ENCODE peak calls at places on chromosomes 4 and X, in eight cellular contexts. T, I, K, O, C, Q, L and D are unnamed samples.

GRCh38 chrX:67558267-67558666 is 14.4 kb downstream of the AR start:
- DNase-seq in T (no peak), C (no peak), L (no peak), K (no peak), Q (no peak), I (peak), O (no peak), D (no peak)

GRCh38 chrX:79270401-79270800 is 96.7 kb downstream of the ITM2A start:
- DNase-seq in I (peak), L (peak), C (peak), K (no peak), Q (no peak), O (no peak), T (peak), D (no peak)

GRCh38 chrX:118164138-118164537 is 47.5 kb upstream of the KLHL13 start:
- DNase-seq in Q (peak), T (no peak), I (no peak), L (no peak), O (no peak), C (no peak), K (no peak), D (no peak)

GRCh38 chr4:87419578-87420249 is 2.7 kb upstream of the NUDT9 start:
- DNase-seq in L (no peak), O (no peak), I (peak), K (no peak), C (no peak), T (no peak), Q (no peak), D (no peak)

GRCh38 chrX:120749141-120749846 is 119.4 kb upstream of the C1GALT1C1 start:
- DNase-seq in K (no peak), T (no peak), I (no peak), C (peak), Q (no peak), O (no peak), L (peak), D (no peak)

GRCh38 chr4:82429728-82430192 is 502 bp downstream of the HNRNPDL start:
- DNase-seq in I (peak), Q (peak), L (no peak), K (no peak), O (no peak), C (no peak), T (no peak), D (no peak)

GRCh38 chr4:100075056-100075455 is 115.2 kb downstream of the DDIT4L start:
- DNase-seq in T (no peak), O (no peak), Q (no peak), I (peak), L (no peak), K (no peak), C (no peak), D (no peak)

GRCh38 chrX:118188977-118189376 is 72.4 kb upstream of the KLHL13 start:
- DNase-seq in K (no peak), T (no peak), O (no peak), L (no peak), I (no peak), Q (no peak), C (no peak), D (no peak)

GRCh38 chrX:140141444-140142029 is 176.2 kb upstream of the CXorf66 start:
- DNase-seq in K (peak), C (peak), Q (peak), T (no peak), I (peak), O (no peak), L (peak), D (no peak)

GRCh38 chrX:126165721-126166401 is at the start of gene DCAF12L2:
- DNase-seq in T (no peak), C (no peak), I (no peak), L (no peak), Q (no peak), K (peak), O (peak), D (no peak)

GRCh38 chr4:78616046-78616498 is 64.5 kb downstream of the ANXA3 start:
- DNase-seq in I (peak), Q (no peak), K (no peak), O (no peak), T (no peak), C (no peak), L (no peak), D (no peak)

GRCh38 chr4:97665553-97665952 is 477.7 kb downstream of the STPG2 start:
- DNase-seq in K (no peak), Q (no peak), I (no peak), O (peak), C (no peak), L (no peak), T (no peak), D (no peak)

GRCh38 chr4:76867880-76868655 is 29.9 kb downstream of the SOWAHB start:
- DNase-seq in T (no peak), O (no peak), I (no peak), Q (no peak), L (no peak), K (no peak), C (no peak), D (no peak)

GRCh38 chr4:54543088-54543795 is 114.5 kb upstream of the KIT start:
- DNase-seq in T (no peak), L (no peak), O (no peak), I (peak), C (no peak), K (no peak), Q (no peak), D (no peak)

GRCh38 chr4:1752284-1753041 is 31.1 kb downstream of the TACC3 start:
- DNase-seq in Q (no peak), K (no peak), C (peak), O (no peak), T (no peak), L (no peak), I (peak), D (no peak)

GRCh38 chrX:72026341-72027023 is 105.2 kb downstream of the RTL5 start:
- DNase-seq in K (no peak), C (peak), Q (no peak), O (no peak), T (no peak), L (no peak), I (no peak), D (peak)

GRCh38 chr4:68373513-68373912 is 23.6 kb upstream of the YTHDC1 start:
- DNase-seq in O (no peak), K (no peak), T (peak), Q (no peak), I (peak), C (no peak), L (no peak), D (peak)

GRCh38 chrX:145729635-145730034 is 88.0 kb upstream of the SLITRK2 start:
- DNase-seq in I (peak), T (no peak), O (no peak), K (no peak), Q (peak), L (no peak), C (no peak), D (no peak)

GRCh38 chr4:89988268-89988667 is 93.6 kb downstream of the MMRN1 start:
- DNase-seq in T (no peak), K (no peak), I (no peak), C (no peak), O (no peak), Q (no peak), L (no peak), D (no peak)

GRCh38 chr4:107366016-107366415 is 329.9 kb upstream of the DKK2 start:
- DNase-seq in K (no peak), T (no peak), L (no peak), I (no peak), Q (no peak), C (no peak), O (no peak), D (no peak)
- TF ChIP-seq CTCF in K (no peak), T (no peak), L (no peak), I (no peak), Q (no peak), C (no peak), O (no peak), D (no peak)

DNA sequence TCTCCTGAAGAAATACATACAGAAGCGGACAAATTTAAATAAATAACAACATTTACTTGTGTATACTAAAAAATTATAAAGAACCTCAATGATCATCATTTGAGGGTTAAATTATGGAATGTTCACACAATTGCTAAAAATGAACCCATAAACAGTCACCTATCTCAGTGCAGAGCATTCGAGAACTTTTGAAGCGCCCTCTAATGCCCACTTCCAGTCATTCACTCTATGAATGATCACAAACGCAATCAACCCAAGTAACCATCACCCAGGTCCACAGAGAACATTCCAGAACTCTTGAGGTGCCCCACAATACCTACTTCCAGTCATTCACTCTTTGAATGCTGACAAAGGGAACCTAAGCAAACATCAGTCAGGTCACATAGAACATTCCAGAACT is 103.5 kb upstream of the PLAC1 start:
- DNase-seq in L (peak), O (no peak), C (peak), T (no peak), Q (no peak), I (peak), K (no peak), D (no peak)
- TF ChIP-seq CTCF in L (peak), O (peak), C (peak), T (no peak), Q (peak), I (peak), K (peak), D (no peak)

DNA sequence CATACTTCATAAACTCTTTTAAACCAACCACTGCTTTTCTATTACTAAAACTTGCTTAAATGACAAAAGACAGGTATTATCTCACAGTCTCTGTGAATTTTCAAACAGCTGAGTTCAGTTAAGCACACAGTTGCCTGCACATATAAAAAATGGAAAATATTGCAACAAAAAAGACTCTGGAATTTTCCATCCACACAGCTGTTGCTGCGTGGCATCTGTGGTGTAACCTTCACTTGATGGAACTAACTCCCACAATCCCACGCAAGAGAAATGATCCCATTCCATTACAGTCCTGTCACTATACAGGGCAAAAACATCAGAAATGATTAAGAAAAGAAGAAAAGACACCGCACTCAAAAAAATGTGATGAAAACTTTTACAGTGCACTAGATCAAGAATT is 149.8 kb upstream of the TBL1X start:
- DNase-seq in O (no peak), I (no peak), L (no peak), C (no peak), K (no peak), T (no peak), Q (no peak), D (no peak)
- TF ChIP-seq CTCF in O (no peak), I (no peak), L (no peak), C (no peak), K (no peak), T (no peak), Q (no peak), D (no peak)

DNA sequence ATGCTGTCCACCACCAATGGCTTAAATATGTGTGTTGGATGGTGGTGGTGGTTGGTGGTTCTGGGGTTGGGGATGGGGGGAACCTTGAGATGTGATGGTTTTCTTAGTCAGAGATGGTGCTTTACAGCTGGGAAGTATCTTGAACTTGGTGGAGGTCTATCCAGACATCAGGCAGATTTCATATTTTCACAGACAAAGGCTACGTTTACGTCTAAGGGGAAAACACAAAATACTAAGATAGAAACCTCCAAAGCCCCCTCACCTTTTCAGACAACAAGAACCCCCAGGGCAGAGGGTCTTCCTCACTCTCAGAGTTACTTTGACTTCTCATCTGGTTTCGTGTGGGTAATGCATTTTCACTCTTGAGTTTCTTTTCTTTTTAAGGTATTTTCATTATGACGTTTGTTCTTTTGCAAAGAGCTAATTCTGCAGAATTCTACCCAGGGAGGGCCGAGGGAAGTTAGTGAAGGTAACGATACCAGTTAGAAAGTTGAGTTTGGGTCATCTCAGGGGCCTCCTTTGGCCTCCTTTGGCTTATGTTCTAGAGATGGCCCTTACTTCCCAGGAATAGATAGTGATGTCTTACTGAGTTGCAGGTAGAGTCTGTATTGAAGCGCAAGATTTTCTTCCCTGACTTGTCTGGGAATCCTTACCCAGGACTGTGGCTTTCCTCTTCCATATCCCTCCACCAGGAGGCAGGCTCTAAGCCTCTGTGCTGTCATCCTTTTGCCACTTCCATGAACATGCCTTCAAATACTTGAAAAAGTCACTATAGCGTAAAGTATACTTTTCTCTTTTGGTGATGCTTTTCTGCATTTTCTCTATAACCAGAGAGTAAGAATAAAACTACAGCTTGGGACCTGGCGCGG is 31.9 kb downstream of the RHOH start:
- DNase-seq in T (no peak), K (no peak), I (peak), L (no peak), O (no peak), Q (no peak), C (peak), D (no peak)
- TF ChIP-seq CTCF in T (no peak), K (peak), I (peak), L (peak), O (peak), Q (no peak), C (peak), D (no peak)

DNA sequence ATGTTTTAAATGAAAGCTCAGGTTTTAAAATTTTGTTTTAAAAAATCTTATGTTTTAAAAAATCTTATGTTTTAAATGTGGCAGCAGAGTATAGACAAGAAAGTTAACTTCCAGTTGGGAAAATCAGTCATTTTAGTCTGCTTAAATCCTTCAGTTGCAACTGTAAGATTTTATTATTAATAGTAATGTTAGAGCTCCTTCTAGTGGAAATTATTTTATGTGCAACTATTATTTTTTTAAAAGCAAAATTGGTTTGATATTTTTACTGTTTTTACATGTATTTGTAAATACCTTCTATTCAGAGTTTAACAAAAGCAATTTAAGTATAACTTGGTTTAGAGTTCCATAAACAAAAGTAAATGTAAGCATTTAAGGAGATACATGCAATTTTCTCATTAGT is 8.5 kb upstream of the NUDT6 start:
- DNase-seq in L (peak), T (no peak), O (no peak), I (peak), Q (peak), K (no peak), C (no peak), D (no peak)
- TF ChIP-seq CTCF in L (peak), T (peak), O (peak), I (peak), Q (peak), K (peak), C (peak), D (peak)